ENCODE peak calls at places on chromosomes 2 and 18, in nine cellular contexts. C, X, R, O, P, D, H, K and M are unnamed samples.

GRCh38 chr2:200422532-200423262 is 87.2 kb downstream of the KCTD18 start:
- DNase-seq in C (no peak), X (no peak), R (no peak), O (no peak), P (no peak), D (no peak), H (no peak), K (no peak), M (no peak)

GRCh38 chr2:214011676-214012075 is 399.2 kb upstream of the VWC2L start:
- DNase-seq in C (no peak), X (no peak), R (no peak), O (no peak), P (no peak), D (no peak), H (no peak), K (no peak), M (no peak)

GRCh38 chr2:54839526-54840255 is 116.2 kb downstream of the EML6 start:
- DNase-seq in C (no peak), X (no peak), R (no peak), O (no peak), P (no peak), D (no peak), H (no peak), K (no peak), M (no peak)

GRCh38 chr2:240911641-240912265 is 5.6 kb downstream of the CROCC2 start:
- DNase-seq in C (no peak), X (no peak), R (no peak), O (no peak), P (no peak), D (peak), H (no peak), K (no peak), M (peak)

GRCh38 chr2:105237045-105237765 is 4.3 kb upstream of the GPR45 start:
- DNase-seq in C (no peak), X (no peak), R (no peak), O (no peak), P (no peak), D (no peak), H (no peak), K (no peak), M (no peak)

GRCh38 chr2:187429989-187430388 is 18.1 kb downstream of the CALCRL start:
- DNase-seq in C (no peak), X (no peak), R (no peak), O (no peak), P (peak), D (peak), H (no peak), K (no peak), M (peak)

GRCh38 chr2:86229221-86229620 is 30.0 kb downstream of the MRPL35 start:
- DNase-seq in C (no peak), X (no peak), R (peak), O (no peak), P (no peak), D (no peak), H (no peak), K (no peak), M (no peak)

GRCh38 chr2:196513796-196514526 is 125.6 kb upstream of the CCDC150 start:
- DNase-seq in C (no peak), X (no peak), R (no peak), O (no peak), P (no peak), D (no peak), H (no peak), K (no peak), M (no peak)

GRCh38 chr2:14700753-14701152 is 68.2 kb downstream of the LRATD1 start:
- DNase-seq in C (no peak), X (no peak), R (no peak), O (peak), P (peak), D (peak), H (no peak), K (no peak), M (no peak)

GRCh38 chr18:36372902-36373301 is 75.4 kb downstream of the FHOD3 start:
- DNase-seq in C (no peak), X (no peak), R (no peak), O (peak), P (peak), D (peak), H (no peak), K (no peak), M (peak)
- TF ChIP-seq CTCF in C (no peak), X (no peak), R (no peak), O (peak), P (peak), D (peak), H (no peak), K (no peak), M (peak)

GRCh38 chr2:61853086-61853847 is 593 bp downstream of the FAM161A start:
- DNase-seq in C (no peak), X (peak), R (peak), O (no peak), P (peak), D (no peak), H (no peak), K (peak), M (peak)
- TF ChIP-seq CTCF in C (no peak), X (peak), R (no peak), O (no peak), P (peak), D (no peak), H (no peak), K (peak), M (no peak)

GRCh38 chr2:132446460-132446859 is 29.9 kb downstream of the GPR39 start:
- DNase-seq in C (no peak), X (no peak), R (no peak), O (no peak), P (no peak), D (no peak), H (no peak), K (no peak), M (no peak)

GRCh38 chr2:132443106-132443505 is 26.5 kb downstream of the GPR39 start:
- DNase-seq in C (no peak), X (no peak), R (no peak), O (no peak), P (no peak), D (no peak), H (no peak), K (no peak), M (no peak)

GRCh38 chr2:132449868-132450267 is 33.3 kb downstream of the GPR39 start:
- DNase-seq in C (no peak), X (no peak), R (no peak), O (no peak), P (no peak), D (no peak), H (no peak), K (no peak), M (no peak)

GRCh38 chr2:132448331-132448730 is 31.7 kb downstream of the GPR39 start:
- DNase-seq in C (peak), X (no peak), R (no peak), O (no peak), P (no peak), D (no peak), H (no peak), K (no peak), M (peak)

GRCh38 chr2:132448771-132449170 is 32.2 kb downstream of the GPR39 start:
- DNase-seq in C (no peak), X (peak), R (peak), O (no peak), P (peak), D (peak), H (no peak), K (peak), M (peak)
- TF ChIP-seq CTCF in C (peak), X (peak), R (peak), O (peak), P (peak), D (peak), H (peak), K (peak), M (peak)

GRCh38 chr2:84830758-84831500 is 50.0 kb downstream of the TRABD2A start:
- DNase-seq in C (no peak), X (no peak), R (no peak), O (no peak), P (no peak), D (no peak), H (no peak), K (no peak), M (no peak)
- TF ChIP-seq CTCF in C (no peak), X (no peak), R (no peak), O (no peak), P (peak), D (no peak), H (no peak), K (no peak), M (no peak)